ENCODE peak calls at places on chromosomes 6 and 20, in seven cellular contexts. One of them, this sample, is unnamed.

GRCh38 chr6:474454-475185 is 83.1 kb downstream of the IRF4 start:
- DNase-seq in GM23248: no peak
- DNase-seq in GM10248: peak; percentile 85
- DNase-seq in occipital lobe: no peak
- DNase-seq in effector memory CD4-positive, alpha-beta T cell: peak; percentile 36
- DNase-seq in pancreas: no peak
- DNase-seq in WERI-Rb-1: no peak
- DNase-seq in this sample: peak; percentile 50

GRCh38 chr6:134230087-134230717 is 87.7 kb downstream of the SGK1 start:
- DNase-seq in GM23248: no peak
- DNase-seq in GM10248: no peak
- DNase-seq in occipital lobe: no peak
- DNase-seq in effector memory CD4-positive, alpha-beta T cell: no peak
- DNase-seq in pancreas: no peak
- DNase-seq in WERI-Rb-1: peak; percentile 86
- DNase-seq in this sample: no peak

GRCh38 chr20:44532248-44532980 is 10.5 kb upstream of the SERINC3 start:
- DNase-seq in GM23248: peak; percentile 45
- DNase-seq in GM10248: no peak
- DNase-seq in occipital lobe: no peak
- DNase-seq in effector memory CD4-positive, alpha-beta T cell: no peak
- DNase-seq in pancreas: no peak
- DNase-seq in WERI-Rb-1: no peak
- DNase-seq in this sample: no peak

GRCh38 chr20:52118233-52118632 is 73.3 kb downstream of the ZFP64 start:
- DNase-seq in GM23248: no peak
- DNase-seq in GM10248: no peak
- DNase-seq in occipital lobe: no peak
- DNase-seq in effector memory CD4-positive, alpha-beta T cell: no peak
- DNase-seq in pancreas: no peak
- DNase-seq in WERI-Rb-1: no peak
- DNase-seq in this sample: no peak

GRCh38 chr6:170208171-170208601 is 82.7 kb downstream of the DLL1 start:
- DNase-seq in GM23248: no peak
- DNase-seq in GM10248: no peak
- DNase-seq in occipital lobe: no peak
- DNase-seq in effector memory CD4-positive, alpha-beta T cell: no peak
- DNase-seq in pancreas: peak; percentile 36
- DNase-seq in WERI-Rb-1: no peak
- DNase-seq in this sample: no peak

GRCh38 chr20:2984956-2985661 is 58.3 kb upstream of the GNRH2 start:
- DNase-seq in GM23248: peak; percentile 83
- DNase-seq in GM10248: no peak
- DNase-seq in occipital lobe: no peak
- DNase-seq in effector memory CD4-positive, alpha-beta T cell: no peak
- DNase-seq in pancreas: no peak
- DNase-seq in WERI-Rb-1: peak; percentile 75
- DNase-seq in this sample: no peak

GRCh38 chr6:76779068-76779467 is 684.2 kb downstream of the HTR1B start:
- DNase-seq in GM23248: no peak
- DNase-seq in GM10248: no peak
- DNase-seq in occipital lobe: no peak
- DNase-seq in effector memory CD4-positive, alpha-beta T cell: no peak
- DNase-seq in pancreas: no peak
- DNase-seq in WERI-Rb-1: no peak
- DNase-seq in this sample: no peak

GRCh38 chr6:5379647-5380242 is 118.4 kb downstream of the FARS2 start:
- DNase-seq in GM23248: peak; percentile 62
- DNase-seq in GM10248: peak; percentile 54
- DNase-seq in occipital lobe: no peak
- DNase-seq in effector memory CD4-positive, alpha-beta T cell: no peak
- DNase-seq in pancreas: no peak
- DNase-seq in WERI-Rb-1: peak; percentile 82
- DNase-seq in this sample: no peak

GRCh38 chr6:38542031-38542430 is 97.7 kb downstream of the BTBD9 start:
- DNase-seq in GM23248: peak; percentile 10
- DNase-seq in GM10248: no peak
- DNase-seq in occipital lobe: no peak
- DNase-seq in effector memory CD4-positive, alpha-beta T cell: no peak
- DNase-seq in pancreas: no peak
- DNase-seq in WERI-Rb-1: no peak
- DNase-seq in this sample: no peak

GRCh38 chr20:20712004-20712473 is 405 bp downstream of the RALGAPA2 start:
- DNase-seq in GM23248: peak; percentile 34
- DNase-seq in GM10248: no peak
- DNase-seq in occipital lobe: no peak
- DNase-seq in effector memory CD4-positive, alpha-beta T cell: peak; percentile 0
- DNase-seq in pancreas: no peak
- DNase-seq in WERI-Rb-1: peak; percentile 11
- DNase-seq in this sample: no peak

GRCh38 chr6:141077355-141078333 is 1055.1 kb upstream of the GJE1 start:
- DNase-seq in GM23248: peak; percentile 3
- DNase-seq in GM10248: no peak
- DNase-seq in occipital lobe: no peak
- DNase-seq in effector memory CD4-positive, alpha-beta T cell: no peak
- DNase-seq in pancreas: no peak
- DNase-seq in WERI-Rb-1: peak; percentile 68
- DNase-seq in this sample: no peak

GRCh38 chr6:111445786-111446395 is 37.1 kb downstream of the REV3L start:
- DNase-seq in GM23248: no peak
- DNase-seq in GM10248: no peak
- DNase-seq in occipital lobe: no peak
- DNase-seq in effector memory CD4-positive, alpha-beta T cell: no peak
- DNase-seq in pancreas: no peak
- DNase-seq in WERI-Rb-1: no peak
- DNase-seq in this sample: no peak

GRCh38 chr6:38593419-38593818 is 46.3 kb downstream of the BTBD9 start:
- DNase-seq in GM23248: peak; percentile 63
- DNase-seq in GM10248: no peak
- DNase-seq in occipital lobe: no peak
- DNase-seq in effector memory CD4-positive, alpha-beta T cell: no peak
- DNase-seq in pancreas: no peak
- DNase-seq in WERI-Rb-1: no peak
- DNase-seq in this sample: no peak